ENCODE peak calls at places on chromosomes 16 and 17, in five cellular contexts. A, Z, E, P and G are unnamed samples.

GRCh38 chr17:16935241-16935663 is 36.7 kb downstream of the TNFRSF13B start:
- DNase-seq in A (no peak), Z (no peak), E (no peak), P (no peak), G (no peak)

GRCh38 chr16:69872888-69873287 is 78.2 kb upstream of the CLEC18A start:
- DNase-seq in A (no peak), Z (no peak), E (no peak), P (no peak), G (no peak)

GRCh38 chr17:35807371-35808144 is 1.7 kb upstream of the TAF15 start:
- DNase-seq in A (no peak), Z (no peak), E (no peak), P (no peak), G (no peak)

GRCh38 chr16:71565812-71566700 is 10.8 kb downstream of the TAT start:
- DNase-seq in A (no peak), Z (no peak), E (no peak), P (peak; percentile 28), G (no peak)

GRCh38 chr17:58224315-58224714 is 5.3 kb upstream of the MKS1 start:
- DNase-seq in A (no peak), Z (peak; percentile 43), E (peak; percentile 54), P (peak; percentile 58), G (no peak)

GRCh38 chr16:50197582-50197981 is 44.5 kb downstream of the TENT4B start:
- DNase-seq in A (no peak), Z (no peak), E (no peak), P (peak; percentile 77), G (no peak)

GRCh38 chr17:49930880-49931279 is 38.1 kb upstream of the DLX4 start:
- DNase-seq in A (no peak), Z (no peak), E (no peak), P (no peak), G (no peak)

GRCh38 chr16:75624921-75625334 is 1.8 kb upstream of the ADAT1 start:
- DNase-seq in A (no peak), Z (no peak), E (peak; percentile 86), P (peak; percentile 82), G (no peak)

GRCh38 chr16:30958164-30959083 is 870 bp downstream of the SETD1A start:
- DNase-seq in A (peak; percentile 70), Z (no peak), E (peak; percentile 56), P (no peak), G (peak; percentile 67)

GRCh38 chr17:3039748-3040147 is 23.7 kb downstream of the OR1D5 start:
- DNase-seq in A (no peak), Z (no peak), E (no peak), P (peak; percentile 86), G (no peak)

GRCh38 chr16:68299571-68300453 is 10.9 kb downstream of the SLC7A6OS start:
- DNase-seq in A (no peak), Z (no peak), E (no peak), P (no peak), G (peak; percentile 77)

GRCh38 chr16:8199390-8199789 is 390.9 kb downstream of the TMEM114 start:
- DNase-seq in A (no peak), Z (no peak), E (no peak), P (no peak), G (no peak)

GRCh38 chr16:84652565-84652964 is 4.3 kb downstream of the KLHL36 start:
- DNase-seq in A (no peak), Z (no peak), E (no peak), P (peak; percentile 70), G (no peak)

GRCh38 chr17:2701161-2701995 is 10.2 kb downstream of the CLUH start:
- DNase-seq in A (no peak), Z (no peak), E (no peak), P (no peak), G (no peak)

GRCh38 chr16:11700264-11701029 is 32.2 kb downstream of the SNN start:
- DNase-seq in A (no peak), Z (no peak), E (no peak), P (peak; percentile 64), G (no peak)

GRCh38 chr17:58671969-58672368 is 19.9 kb downstream of the TEX14 start:
- DNase-seq in A (no peak), Z (no peak), E (no peak), P (no peak), G (no peak)

GRCh38 chr17:82475458-82475857 is 16.9 kb downstream of the NARF start:
- DNase-seq in A (no peak), Z (no peak), E (no peak), P (peak; percentile 71), G (no peak)

GRCh38 chr16:19583665-19584300 is 28.3 kb downstream of the VPS35L start:
- DNase-seq in A (peak; percentile 39), Z (no peak), E (peak; percentile 46), P (no peak), G (peak; percentile 56)

GRCh38 chr17:81009124-81009523 is 17.5 kb downstream of the CHMP6 start:
- DNase-seq in A (no peak), Z (no peak), E (no peak), P (peak; percentile 40), G (no peak)

GRCh38 chr16:27628216-27628945 is 78.4 kb downstream of the KATNIP start:
- DNase-seq in A (no peak), Z (no peak), E (no peak), P (no peak), G (no peak)

GRCh38 chr16:48081656-48082055 is 74.1 kb downstream of the ABCC12 start:
- DNase-seq in A (no peak), Z (peak; percentile 67), E (no peak), P (no peak), G (no peak)